ENCODE peak calls at places on chromosomes 3 and 15, in five cellular contexts. One of them, this sample, is unnamed.

GRCh38 chr3:128478576-128479506 is 12.2 kb upstream of the DNAJB8 start:
- DNase-seq in body of pancreas: no peak
- DNase-seq in H1: no peak
- DNase-seq in WTC11: no peak
- DNase-seq in prostate gland: no peak
- DNase-seq in this sample: no peak

GRCh38 chr3:47082519-47082918 is 81.4 kb downstream of the SETD2 start:
- DNase-seq in prostate gland: no peak
- DNase-seq in H1: no peak
- DNase-seq in body of pancreas: no peak
- DNase-seq in WTC11: no peak
- DNase-seq in this sample: no peak

GRCh38 chr3:191460360-191460759 is 603 bp upstream of the PYDC2 start:
- DNase-seq in prostate gland: no peak
- DNase-seq in H1: no peak
- DNase-seq in WTC11: no peak
- DNase-seq in body of pancreas: no peak
- DNase-seq in this sample: no peak

GRCh38 chr15:80796424-80796823 is 17.3 kb downstream of the CEMIP start:
- DNase-seq in prostate gland: no peak
- DNase-seq in WTC11: no peak
- DNase-seq in body of pancreas: no peak
- DNase-seq in H1: no peak
- DNase-seq in this sample: no peak

GRCh38 chr15:84736375-84736774 is 12.0 kb upstream of the ZNF592 start:
- DNase-seq in body of pancreas: no peak
- DNase-seq in H1: no peak
- DNase-seq in prostate gland: no peak
- DNase-seq in WTC11: no peak
- DNase-seq in this sample: no peak

GRCh38 chr3:9881440-9881839 is 1.4 kb upstream of the CIDEC start:
- DNase-seq in WTC11: no peak
- DNase-seq in H1: no peak
- DNase-seq in prostate gland: no peak
- DNase-seq in body of pancreas: no peak
- DNase-seq in this sample: no peak

GRCh38 chr3:172836390-172836997 is 86.0 kb downstream of the ECT2 start:
- DNase-seq in H1: no peak
- DNase-seq in WTC11: peak; percentile 40
- DNase-seq in prostate gland: no peak
- DNase-seq in body of pancreas: peak; percentile 49
- DNase-seq in this sample: no peak

GRCh38 chr3:185328324-185329004 is 34.5 kb upstream of the MAP3K13 start:
- DNase-seq in body of pancreas: peak; percentile 90
- DNase-seq in prostate gland: no peak
- DNase-seq in H1: no peak
- DNase-seq in WTC11: no peak
- DNase-seq in this sample: no peak

GRCh38 chr3:155462672-155463071 is 169.2 kb upstream of the STRIT1 start:
- DNase-seq in H1: no peak
- DNase-seq in WTC11: no peak
- DNase-seq in body of pancreas: no peak
- DNase-seq in prostate gland: no peak
- DNase-seq in this sample: no peak

GRCh38 chr15:90219421-90220141 is 14.2 kb downstream of the CIB1 start:
- DNase-seq in H1: no peak
- DNase-seq in body of pancreas: peak; percentile 40
- DNase-seq in WTC11: peak; percentile 77
- DNase-seq in prostate gland: no peak
- DNase-seq in this sample: peak; percentile 68

GRCh38 chr15:33132722-33133345 is 61.7 kb downstream of the FMN1 start:
- DNase-seq in prostate gland: peak; percentile 63
- DNase-seq in body of pancreas: peak; percentile 34
- DNase-seq in H1: peak; percentile 27
- DNase-seq in WTC11: no peak
- DNase-seq in this sample: no peak

GRCh38 chr15:93035953-93036810 is 52.8 kb downstream of the RGMA start:
- DNase-seq in WTC11: peak; percentile 46
- DNase-seq in H1: no peak
- DNase-seq in body of pancreas: peak; percentile 60
- DNase-seq in prostate gland: no peak
- DNase-seq in this sample: no peak

DNA sequence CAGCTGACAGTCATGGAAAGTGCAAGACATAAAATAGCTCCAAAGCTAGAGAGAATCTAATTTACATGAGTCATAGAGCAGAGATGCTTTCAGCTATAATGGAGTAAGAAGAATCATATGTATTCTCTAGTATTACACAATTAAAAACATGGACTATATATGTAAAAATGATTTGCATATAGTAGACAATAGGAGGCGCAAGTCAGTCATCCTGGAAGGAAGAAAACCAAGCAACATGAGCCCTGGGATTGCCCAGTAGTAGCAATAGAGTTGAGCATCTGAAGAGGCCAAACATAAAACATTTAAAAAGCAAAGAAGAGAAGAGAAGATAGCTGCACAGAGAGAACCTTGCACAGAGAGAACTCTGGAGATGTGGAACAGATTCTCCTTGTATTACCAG is 455.0 kb downstream of the EPHA3 start:
- DNase-seq in WTC11: no peak
- DNase-seq in prostate gland: no peak
- DNase-seq in body of pancreas: no peak
- DNase-seq in H1: no peak
- DNase-seq in this sample: no peak
- TF ChIP-seq CTCF in WTC11: no peak
- TF ChIP-seq CTCF in prostate gland: no peak
- TF ChIP-seq CTCF in body of pancreas: no peak
- TF ChIP-seq CTCF in H1: no peak
- TF ChIP-seq CTCF in this sample: no peak

GRCh38 chr3:138132239-138132638 is at the start of gene A4GNT:
- DNase-seq in H1: no peak
- DNase-seq in WTC11: no peak
- DNase-seq in body of pancreas: no peak
- DNase-seq in prostate gland: no peak
- DNase-seq in this sample: no peak
- TF ChIP-seq CTCF in H1: no peak
- TF ChIP-seq CTCF in WTC11: no peak
- TF ChIP-seq CTCF in body of pancreas: no peak
- TF ChIP-seq CTCF in prostate gland: no peak
- TF ChIP-seq CTCF in this sample: no peak

GRCh38 chr3:50242778-50243551 is 7.0 kb downstream of the GNAI2 start:
- DNase-seq in WTC11: no peak
- DNase-seq in H1: no peak
- DNase-seq in body of pancreas: peak; percentile 74
- DNase-seq in prostate gland: no peak
- DNase-seq in this sample: no peak

GRCh38 chr3:50242371-50242770 is 6.4 kb downstream of the GNAI2 start:
- DNase-seq in body of pancreas: no peak
- DNase-seq in prostate gland: no peak
- DNase-seq in WTC11: no peak
- DNase-seq in H1: no peak
- DNase-seq in this sample: no peak

GRCh38 chr3:50239649-50240048 is 3.6 kb downstream of the GNAI2 start:
- DNase-seq in prostate gland: no peak
- DNase-seq in H1: no peak
- DNase-seq in body of pancreas: no peak
- DNase-seq in WTC11: no peak
- DNase-seq in this sample: no peak

GRCh38 chr3:50243552-50243895 is 7.5 kb downstream of the GNAI2 start:
- DNase-seq in prostate gland: no peak
- DNase-seq in body of pancreas: no peak
- DNase-seq in WTC11: no peak
- DNase-seq in H1: no peak
- DNase-seq in this sample: no peak

DNA sequence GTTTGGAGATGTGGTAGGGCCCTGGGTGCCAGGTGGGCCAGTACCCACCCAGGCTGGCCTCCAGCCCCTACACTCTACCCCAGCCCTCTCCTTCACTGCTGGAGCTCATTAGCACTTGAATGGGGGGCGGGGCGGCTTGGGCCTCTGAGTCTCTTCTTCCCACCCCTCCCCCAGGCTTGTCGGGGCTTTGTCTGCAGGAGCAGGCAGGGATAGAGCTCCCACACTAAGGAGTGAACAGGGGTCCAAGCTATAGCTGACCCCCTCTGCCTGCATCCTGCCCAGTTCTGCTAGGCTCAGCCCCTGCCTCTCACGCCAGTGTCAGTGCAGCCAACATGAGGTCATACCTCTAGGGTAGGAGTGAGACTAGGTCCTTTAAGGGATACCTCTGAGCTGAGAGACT is 5.2 kb downstream of the GNAI2 start:
- DNase-seq in H1: no peak
- DNase-seq in prostate gland: no peak
- DNase-seq in body of pancreas: no peak
- DNase-seq in WTC11: peak; percentile 95
- DNase-seq in this sample: no peak
- TF ChIP-seq CTCF in H1: no peak
- TF ChIP-seq CTCF in prostate gland: no peak
- TF ChIP-seq CTCF in body of pancreas: no peak
- TF ChIP-seq CTCF in WTC11: no peak
- TF ChIP-seq CTCF in this sample: no peak

DNA sequence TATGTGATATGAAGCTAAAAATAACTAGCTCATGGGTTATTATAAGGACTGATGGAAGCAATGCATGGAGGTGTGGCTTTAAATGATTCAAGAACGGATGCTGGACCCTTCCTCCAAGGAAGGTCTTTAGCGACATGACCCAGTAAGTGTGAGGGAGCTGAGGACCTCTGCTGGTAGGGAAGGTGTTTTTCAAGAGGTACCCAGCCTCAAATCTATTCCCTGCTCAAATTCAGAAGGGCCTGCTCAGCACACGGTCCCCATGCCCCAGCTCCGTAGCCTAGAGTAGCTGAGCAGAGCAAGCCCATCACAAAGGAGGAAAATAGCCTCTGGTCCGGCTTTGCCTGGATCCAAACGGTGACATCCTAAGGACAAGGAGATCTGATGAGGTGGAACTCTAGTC is 266.2 kb upstream of the IGF1R start:
- DNase-seq in H1: peak; percentile 27
- DNase-seq in prostate gland: no peak
- DNase-seq in WTC11: peak; percentile 38
- DNase-seq in body of pancreas: no peak
- DNase-seq in this sample: no peak
- TF ChIP-seq CTCF in H1: peak; percentile 66
- TF ChIP-seq CTCF in prostate gland: no peak
- TF ChIP-seq CTCF in WTC11: no peak
- TF ChIP-seq CTCF in body of pancreas: no peak
- TF ChIP-seq CTCF in this sample: peak; percentile 4

GRCh38 chr3:65343031-65343430 is 655.2 kb upstream of the ADAMTS9 start:
- DNase-seq in WTC11: no peak
- DNase-seq in H1: no peak
- DNase-seq in body of pancreas: no peak
- DNase-seq in prostate gland: no peak
- DNase-seq in this sample: no peak

GRCh38 chr3:65343736-65344135 is 655.9 kb upstream of the ADAMTS9 start:
- DNase-seq in body of pancreas: no peak
- DNase-seq in WTC11: no peak
- DNase-seq in prostate gland: no peak
- DNase-seq in H1: no peak
- DNase-seq in this sample: no peak

GRCh38 chr3:65344444-65344843 is 656.6 kb upstream of the ADAMTS9 start:
- DNase-seq in prostate gland: no peak
- DNase-seq in body of pancreas: no peak
- DNase-seq in H1: no peak
- DNase-seq in WTC11: peak; percentile 19
- DNase-seq in this sample: no peak

GRCh38 chr3:65344846-65345245 is 657.0 kb upstream of the ADAMTS9 start:
- DNase-seq in H1: no peak
- DNase-seq in body of pancreas: no peak
- DNase-seq in prostate gland: no peak
- DNase-seq in WTC11: no peak
- DNase-seq in this sample: no peak

DNA sequence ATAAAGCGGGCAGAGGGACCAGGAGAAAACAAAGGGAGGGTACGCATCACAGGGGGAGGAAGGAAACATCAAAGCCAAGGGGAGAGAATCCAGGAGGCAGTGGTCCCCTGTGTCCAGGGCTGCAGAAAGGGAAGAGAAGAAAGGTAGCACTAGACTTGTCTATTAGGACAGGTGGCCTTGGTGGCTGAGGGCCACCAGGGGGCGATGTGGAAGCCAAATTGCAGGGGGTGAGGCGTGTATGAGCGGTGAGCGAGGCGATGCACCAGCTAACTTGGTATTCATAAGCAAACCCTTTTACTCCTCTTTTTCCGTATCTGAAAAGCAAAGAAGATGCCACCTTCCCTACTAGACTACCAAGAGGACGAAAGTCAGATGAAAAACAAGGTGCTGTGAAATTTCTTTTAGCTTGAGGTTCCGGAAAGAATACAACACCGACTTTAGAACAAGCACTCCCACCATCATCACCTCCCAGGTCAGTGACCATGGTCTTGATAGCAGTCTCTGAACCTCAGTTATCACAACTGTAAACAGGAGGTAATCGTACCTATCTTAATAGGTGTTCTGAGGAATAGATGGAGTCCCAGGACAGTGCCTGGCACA is 654.4 kb upstream of the ADAMTS9 start:
- DNase-seq in WTC11: peak; percentile 87
- DNase-seq in body of pancreas: peak; percentile 6
- DNase-seq in prostate gland: peak; percentile 22
- DNase-seq in H1: peak; percentile 59
- DNase-seq in this sample: no peak
- TF ChIP-seq CTCF in WTC11: peak; percentile 85
- TF ChIP-seq CTCF in body of pancreas: peak; percentile 27
- TF ChIP-seq CTCF in prostate gland: peak; percentile 46
- TF ChIP-seq CTCF in H1: peak; percentile 82
- TF ChIP-seq CTCF in this sample: peak; percentile 77

GRCh38 chr3:27076815-27077630 is 292.2 kb downstream of the NEK10 start:
- DNase-seq in WTC11: no peak
- DNase-seq in body of pancreas: no peak
- DNase-seq in prostate gland: no peak
- DNase-seq in H1: no peak
- DNase-seq in this sample: no peak
- TF ChIP-seq CTCF in WTC11: no peak
- TF ChIP-seq CTCF in body of pancreas: no peak
- TF ChIP-seq CTCF in prostate gland: no peak
- TF ChIP-seq CTCF in H1: no peak
- TF ChIP-seq CTCF in this sample: no peak

DNA sequence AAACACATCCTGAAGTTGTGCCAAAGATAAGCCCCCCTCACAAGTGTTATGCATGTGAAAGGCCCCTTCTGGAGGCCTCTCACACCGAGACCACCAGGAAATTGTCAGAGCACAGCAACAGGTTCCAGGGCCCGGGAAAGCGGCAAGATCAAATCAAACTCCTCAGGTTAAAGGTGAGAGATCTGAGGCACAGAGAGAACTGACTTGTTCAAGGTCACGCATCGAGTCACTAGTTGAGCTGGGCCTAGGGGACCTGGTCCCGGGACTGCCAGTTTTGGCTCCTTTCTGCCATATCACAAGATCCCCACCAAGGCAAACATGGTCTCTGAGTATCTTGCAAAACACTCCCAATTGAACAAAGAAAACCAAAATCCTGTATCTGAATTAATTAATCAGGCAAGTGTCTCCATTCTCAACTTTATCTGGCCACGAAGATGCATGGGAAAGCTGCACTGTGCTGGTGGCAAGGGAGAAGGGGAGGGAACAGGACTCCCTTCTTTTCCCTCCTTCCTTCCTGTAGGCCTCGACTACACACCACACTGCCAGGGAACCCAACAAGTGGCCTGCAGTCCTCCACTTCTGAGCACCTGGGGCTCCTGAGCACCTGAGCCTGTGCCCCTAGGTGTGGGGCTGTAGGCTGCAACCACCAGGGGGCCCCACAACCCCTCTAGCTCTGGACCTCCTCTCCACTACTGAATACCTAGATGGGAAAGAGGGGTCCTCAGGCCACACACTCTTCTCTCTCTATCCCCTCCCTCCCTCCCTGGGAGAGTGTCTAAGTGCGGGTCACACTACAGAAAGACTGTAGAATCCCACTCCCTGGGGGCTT is 37.3 kb downstream of the ANP32A start:
- DNase-seq in WTC11: peak; percentile 77
- DNase-seq in prostate gland: peak; percentile 45
- DNase-seq in H1: no peak
- DNase-seq in body of pancreas: peak; percentile 70
- DNase-seq in this sample: no peak
- TF ChIP-seq CTCF in WTC11: peak; percentile 74
- TF ChIP-seq CTCF in prostate gland: peak; percentile 77
- TF ChIP-seq CTCF in H1: peak; percentile 77
- TF ChIP-seq CTCF in body of pancreas: peak; percentile 51
- TF ChIP-seq CTCF in this sample: peak; percentile 58